ENCODE peak calls at places on chromosomes 5 and 9, in seven cellular contexts. S is MCF 10A, F is GM23338, C is tibial artery, L is heart left ventricle, T is left ventricle myocardium inferior, Y is GM12865. P is an unnamed sample.

GRCh38 chr9:130433947-130434262 is 10.9 kb upstream of the ASS1 start:
- DNase-seq in S (no peak), F (no peak), C (no peak), L (no peak), T (no peak), Y (no peak), P (no peak)

GRCh38 chr9:103928452-103928851 is 165.7 kb upstream of the SMC2 start:
- DNase-seq in S (no peak), F (no peak), C (no peak), L (no peak), T (no peak), Y (no peak), P (no peak)

GRCh38 chr9:26670052-26670640 is 222.5 kb downstream of the CAAP1 start:
- DNase-seq in S (no peak), F (no peak), C (no peak), L (no peak), T (no peak), Y (no peak), P (no peak)

GRCh38 chr9:36207546-36208012 is 16.9 kb downstream of the CLTA start:
- DNase-seq in S (no peak), F (no peak), C (no peak), L (no peak), T (no peak), Y (no peak), P (no peak)

GRCh38 chr9:77435688-77436087 is 212.4 kb downstream of the GNA14 start:
- DNase-seq in S (no peak), F (no peak), C (no peak), L (no peak), T (no peak), Y (no peak), P (no peak)

GRCh38 chr9:126312584-126313551 is 13.8 kb upstream of the MVB12B start:
- DNase-seq in S (no peak), F (no peak), C (no peak), L (no peak), T (no peak), Y (no peak), P (no peak)

GRCh38 chr9:71096431-71097108 is 24.9 kb downstream of the TRPM3 start:
- DNase-seq in S (no peak), F (no peak), C (no peak), L (no peak), T (no peak), Y (no peak), P (no peak)

GRCh38 chr5:138649775-138650174 is 74.6 kb upstream of the HSPA9 start:
- DNase-seq in S (no peak), F (no peak), C (no peak), L (no peak), T (no peak), Y (peak; percentile 22), P (no peak)

GRCh38 chr9:136310273-136311030 is 6.6 kb upstream of the CCDC187 start:
- DNase-seq in S (no peak), F (no peak), C (no peak), L (no peak), T (no peak), Y (no peak), P (no peak)

GRCh38 chr5:31161772-31162171 is 31.7 kb upstream of the CDH6 start:
- DNase-seq in S (no peak), F (peak; percentile 52), C (no peak), L (no peak), T (no peak), Y (no peak), P (no peak)

GRCh38 chr5:136710834-136711233 is 345.5 kb upstream of the TRPC7 start:
- DNase-seq in S (no peak), F (no peak), C (no peak), L (no peak), T (no peak), Y (no peak), P (no peak)

GRCh38 chr5:21071986-21072385 is 1084.0 kb upstream of the CDH18 start:
- DNase-seq in S (no peak), F (no peak), C (no peak), L (no peak), T (no peak), Y (no peak), P (no peak)

GRCh38 chr9:5886114-5886939 is 4.4 kb upstream of the MLANA start:
- DNase-seq in S (peak; percentile 78), F (peak; percentile 92), C (peak; percentile 76), L (peak; percentile 72), T (peak; percentile 62), Y (peak; percentile 87), P (peak; percentile 68)

GRCh38 chr5:141359790-141360426 is at the start of gene PCDHGB2:
- DNase-seq in S (peak; percentile 39), F (peak; percentile 88), C (no peak), L (no peak), T (no peak), Y (peak; percentile 64), P (no peak)

GRCh38 chr5:143372187-143372829 is 31.2 kb downstream of the NR3C1 start:
- DNase-seq in S (peak; percentile 82), F (no peak), C (no peak), L (no peak), T (no peak), Y (no peak), P (no peak)

GRCh38 chr5:53035868-53036381 is 46.8 kb downstream of the ITGA2 start:
- DNase-seq in S (peak; percentile 64), F (peak; percentile 70), C (no peak), L (no peak), T (no peak), Y (peak; percentile 6), P (no peak)

GRCh38 chr5:83446253-83446947 is 25.1 kb upstream of the VCAN start:
- DNase-seq in S (no peak), F (no peak), C (no peak), L (no peak), T (no peak), Y (no peak), P (no peak)

GRCh38 chr9:92342825-92343488 is 17.2 kb downstream of the CENPP start:
- DNase-seq in S (no peak), F (no peak), C (no peak), L (no peak), T (no peak), Y (no peak), P (no peak)

GRCh38 chr9:2017459-2018161 is 2.5 kb downstream of the SMARCA2 start:
- DNase-seq in S (peak; percentile 45), F (peak; percentile 74), C (peak; percentile 90), L (peak; percentile 90), T (peak; percentile 81), Y (peak; percentile 89), P (peak; percentile 70)
- TF ChIP-seq CTCF in S (no peak), F (no peak), C (no peak), L (no peak), T (no peak), Y (no peak), P (no peak)

DNA sequence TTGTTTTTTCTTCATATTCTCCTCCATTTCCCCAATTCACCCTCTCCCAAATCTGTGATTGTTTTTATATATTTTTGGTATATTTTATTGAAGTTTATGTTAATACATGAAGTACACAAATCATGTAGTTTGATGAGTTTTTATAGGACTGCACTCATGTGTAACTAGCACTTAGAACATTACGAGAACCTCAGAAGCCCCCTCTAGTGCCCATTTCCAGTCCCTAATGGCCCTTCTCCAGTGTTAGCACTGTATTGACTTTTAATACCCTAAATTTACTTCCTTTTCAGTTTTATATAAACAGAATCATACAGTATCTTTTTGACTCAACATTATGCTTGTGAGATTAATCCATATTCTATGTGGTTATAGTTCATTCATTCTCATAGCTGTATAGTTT is 18.5 kb upstream of the FKTN start:
- DNase-seq in S (no peak), F (peak; percentile 49), C (no peak), L (no peak), T (no peak), Y (no peak), P (no peak)
- TF ChIP-seq CTCF in S (no peak), F (peak; percentile 61), C (no peak), L (no peak), T (no peak), Y (no peak), P (no peak)

DNA sequence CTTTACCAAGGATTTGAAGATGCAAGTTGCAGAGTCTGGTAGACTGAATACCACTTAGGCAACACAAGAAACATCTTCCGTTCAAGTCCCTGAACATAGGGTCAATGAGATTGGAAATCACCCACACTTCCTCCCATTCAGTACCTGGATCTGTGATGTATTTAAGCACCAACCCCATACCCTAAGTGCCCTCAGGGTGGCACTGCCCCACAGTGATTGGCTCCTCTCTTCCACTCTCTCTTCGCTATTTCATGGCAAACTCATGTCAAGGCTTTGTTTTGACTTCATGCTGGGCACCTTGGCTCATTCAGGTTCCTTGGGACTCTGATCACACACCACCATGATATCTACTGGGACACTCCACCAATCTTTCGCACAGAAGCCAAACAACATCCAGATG is 53.7 kb downstream of the GGTA1 start:
- DNase-seq in S (peak; percentile 26), F (peak; percentile 41), C (no peak), L (no peak), T (no peak), Y (peak; percentile 5), P (no peak)
- TF ChIP-seq CTCF in S (no peak), F (peak; percentile 41), C (no peak), L (no peak), T (peak; percentile 38), Y (peak; percentile 3), P (no peak)

GRCh38 chr9:3241290-3241689 is 284.5 kb downstream of the RFX3 start:
- DNase-seq in S (no peak), F (peak; percentile 65), C (no peak), L (no peak), T (no peak), Y (no peak), P (no peak)
- TF ChIP-seq CTCF in S (no peak), F (no peak), C (no peak), L (no peak), T (no peak), Y (no peak), P (no peak)

GRCh38 chr9:115694014-115694413 is 459.6 kb upstream of the PAPPA start:
- DNase-seq in S (peak; percentile 95), F (peak; percentile 80), C (peak; percentile 47), L (no peak), T (no peak), Y (peak; percentile 3), P (no peak)
- TF ChIP-seq CTCF in S (peak; percentile 51), F (peak; percentile 81), C (peak; percentile 29), L (no peak), T (peak; percentile 41), Y (no peak), P (peak; percentile 21)

GRCh38 chr5:171152382-171152781 is 156.7 kb upstream of the TLX3 start:
- DNase-seq in S (peak; percentile 47), F (no peak), C (no peak), L (no peak), T (no peak), Y (no peak), P (no peak)
- TF ChIP-seq CTCF in S (no peak), F (no peak), C (no peak), L (no peak), T (no peak), Y (no peak), P (no peak)

GRCh38 chr5:115530426-115530825 is 14.1 kb downstream of the FEM1C start:
- DNase-seq in S (no peak), F (no peak), C (no peak), L (no peak), T (no peak), Y (no peak), P (no peak)
- TF ChIP-seq CTCF in S (no peak), F (no peak), C (no peak), L (no peak), T (no peak), Y (no peak), P (no peak)